ENCODE peak calls at places on chromosomes 3 and 15, in nine cellular contexts. U is astrocyte of the spinal cord; V is psoas muscle; C is upper lobe of right lung; Z is Peyer's patch; L is HCT116; R is CD8-positive, alpha-beta T cell; Q is cardiac muscle cell; I is AG09309. J is an unnamed sample.
A peak's percentile ranks its signal among the peaks of the same experiment; 100 is the strongest.

GRCh38 chr3:82259994-82260393 is 498.5 kb upstream of the GBE1 start:
- DNase-seq in U (no peak), V (no peak), C (no peak), Z (no peak), L (no peak), R (no peak), Q (no peak), I (no peak), J (no peak)

GRCh38 chr3:127546970-127547733 is 43.4 kb downstream of the TPRA1 start:
- DNase-seq in U (no peak), V (no peak), C (peak; percentile 63), Z (no peak), L (no peak), R (no peak), Q (peak; percentile 70), I (no peak), J (no peak)

GRCh38 chr3:3552741-3553140 is 246.5 kb upstream of the LRRN1 start:
- DNase-seq in U (peak; percentile 68), V (no peak), C (no peak), Z (no peak), L (no peak), R (no peak), Q (no peak), I (no peak), J (no peak)

GRCh38 chr3:72288955-72289707 is 504.2 kb upstream of the PROK2 start:
- DNase-seq in U (peak; percentile 78), V (no peak), C (peak; percentile 77), Z (no peak), L (no peak), R (peak; percentile 16), Q (peak; percentile 52), I (peak; percentile 47), J (no peak)

GRCh38 chr15:38687340-38687739 is 122.7 kb upstream of the RASGRP1 start:
- DNase-seq in U (no peak), V (no peak), C (no peak), Z (no peak), L (no peak), R (no peak), Q (no peak), I (no peak), J (peak; percentile 53)

GRCh38 chr3:127408022-127408683 is 120.3 kb upstream of the PRR20G start:
- DNase-seq in U (no peak), V (no peak), C (no peak), Z (peak; percentile 32), L (no peak), R (no peak), Q (no peak), I (no peak), J (no peak)

GRCh38 chr3:98521897-98522537 is 685 bp downstream of the CLDND1 start:
- DNase-seq in U (peak; percentile 78), V (peak; percentile 52), C (no peak), Z (peak; percentile 52), L (peak; percentile 42), R (peak; percentile 57), Q (peak; percentile 74), I (peak; percentile 23), J (peak; percentile 73)

GRCh38 chr3:16151109-16151508 is 23.4 kb upstream of the GALNT15 start:
- DNase-seq in U (peak; percentile 86), V (peak; percentile 94), C (no peak), Z (no peak), L (no peak), R (no peak), Q (no peak), I (peak; percentile 67), J (peak; percentile 95)

GRCh38 chr3:69329897-69330296 is 56.0 kb downstream of the FRMD4B start:
- DNase-seq in U (peak; percentile 65), V (no peak), C (no peak), Z (no peak), L (no peak), R (no peak), Q (no peak), I (no peak), J (peak; percentile 2)

GRCh38 chr15:70902105-70902504 is 9.5 kb downstream of the LRRC49 start:
- DNase-seq in U (peak; percentile 88), V (no peak), C (no peak), Z (no peak), L (peak; percentile 28), R (no peak), Q (no peak), I (peak; percentile 57), J (peak; percentile 82)

GRCh38 chr15:29134239-29134638 is 135.4 kb downstream of the NSMCE3 start:
- DNase-seq in U (no peak), V (no peak), C (no peak), Z (peak; percentile 33), L (no peak), R (no peak), Q (no peak), I (no peak), J (no peak)

GRCh38 chr3:5304789-5305680 is 117.5 kb downstream of the EDEM1 start:
- DNase-seq in U (peak; percentile 57), V (no peak), C (no peak), Z (peak; percentile 51), L (peak; percentile 31), R (no peak), Q (peak; percentile 67), I (no peak), J (peak; percentile 56)

GRCh38 chr3:5302661-5303060 is 115.2 kb downstream of the EDEM1 start:
- DNase-seq in U (no peak), V (no peak), C (no peak), Z (no peak), L (no peak), R (no peak), Q (no peak), I (no peak), J (no peak)

GRCh38 chr3:5309181-5309580 is 121.7 kb downstream of the EDEM1 start:
- DNase-seq in U (peak; percentile 57), V (no peak), C (no peak), Z (no peak), L (no peak), R (no peak), Q (no peak), I (no peak), J (no peak)

GRCh38 chr3:5304188-5304587 is 116.7 kb downstream of the EDEM1 start:
- DNase-seq in U (no peak), V (no peak), C (no peak), Z (no peak), L (no peak), R (no peak), Q (no peak), I (no peak), J (no peak)

GRCh38 chr3:5305681-5305983 is 118.1 kb downstream of the EDEM1 start:
- DNase-seq in U (no peak), V (no peak), C (no peak), Z (no peak), L (no peak), R (no peak), Q (no peak), I (no peak), J (no peak)
- TF ChIP-seq CTCF in U (no peak), V (no peak), C (peak; percentile 2), Z (no peak), L (no peak), R (no peak), Q (no peak), I (no peak), J (no peak)

GRCh38 chr15:48628832-48629231 is 16.7 kb downstream of the FBN1 start:
- DNase-seq in U (no peak), V (no peak), C (no peak), Z (no peak), L (no peak), R (no peak), Q (no peak), I (no peak), J (peak; percentile 44)

GRCh38 chr15:48630245-48630644 is 15.3 kb downstream of the FBN1 start:
- DNase-seq in U (no peak), V (no peak), C (no peak), Z (no peak), L (no peak), R (no peak), Q (no peak), I (no peak), J (no peak)

GRCh38 chr15:48624700-48625099 is 20.8 kb downstream of the FBN1 start:
- DNase-seq in U (no peak), V (no peak), C (no peak), Z (no peak), L (no peak), R (no peak), Q (no peak), I (no peak), J (no peak)

GRCh38 chr15:48625126-48625525 is 20.4 kb downstream of the FBN1 start:
- DNase-seq in U (peak; percentile 88), V (no peak), C (no peak), Z (no peak), L (no peak), R (no peak), Q (no peak), I (no peak), J (no peak)

GRCh38 chr15:48627260-48627969 is 18.1 kb downstream of the FBN1 start:
- DNase-seq in U (peak; percentile 53), V (no peak), C (no peak), Z (no peak), L (no peak), R (no peak), Q (no peak), I (no peak), J (peak; percentile 90)
- H3K4me3 ChIP-seq in U (no peak overlapping the region), V (peak overlapping the region; percentile 29), C (no peak overlapping the region), Z (no peak overlapping the region), L (no peak overlapping the region), R (no peak overlapping the region), Q (no peak overlapping the region), I (no peak overlapping the region), J (no peak overlapping the region)

DNA sequence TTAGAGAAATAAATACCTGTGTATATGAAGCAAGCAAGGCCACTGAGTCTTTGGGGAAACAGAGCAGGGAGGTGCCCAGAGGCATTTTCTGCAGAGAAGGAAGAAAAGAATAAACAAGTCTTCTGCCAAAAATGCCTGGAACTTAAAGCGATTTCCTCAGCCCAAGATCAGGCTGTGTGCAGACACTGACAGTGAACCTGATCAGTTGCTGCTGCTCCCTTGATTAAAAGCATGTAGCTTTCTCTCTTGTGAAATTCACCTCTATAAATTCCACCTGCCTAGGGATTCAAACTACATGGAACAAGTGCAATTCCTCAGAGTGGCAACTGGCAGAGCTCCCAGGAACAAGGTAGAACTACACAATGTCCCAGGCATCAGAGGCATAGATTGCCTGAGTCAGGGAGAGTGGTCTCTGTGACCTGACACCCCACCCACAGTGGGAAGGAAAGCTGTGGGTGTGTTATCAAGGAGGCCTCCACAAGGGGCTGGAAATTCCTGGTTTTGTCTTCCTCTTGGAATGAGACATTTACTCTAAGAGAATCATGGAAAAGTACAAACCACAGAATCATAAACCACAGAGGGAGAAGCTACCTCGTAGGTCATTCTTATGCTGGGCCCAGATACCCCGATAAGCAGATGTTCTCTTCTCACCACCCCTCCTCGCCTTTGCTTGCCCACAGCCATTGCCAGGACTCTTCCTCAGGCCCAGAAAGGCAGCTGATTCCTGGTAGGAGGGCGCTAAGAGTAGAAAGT is 1.8 kb upstream of the ZBTB38 start:
- DNase-seq in U (peak; percentile 95), V (no peak), C (peak; percentile 70), Z (no peak), L (peak; percentile 33), R (no peak), Q (peak; percentile 11), I (peak; percentile 90), J (peak; percentile 98)
- TF ChIP-seq CTCF in U (no peak), V (no peak), C (no peak), Z (peak; percentile 21), L (no peak), R (no peak), Q (peak; percentile 23), I (no peak), J (peak; percentile 35)

DNA sequence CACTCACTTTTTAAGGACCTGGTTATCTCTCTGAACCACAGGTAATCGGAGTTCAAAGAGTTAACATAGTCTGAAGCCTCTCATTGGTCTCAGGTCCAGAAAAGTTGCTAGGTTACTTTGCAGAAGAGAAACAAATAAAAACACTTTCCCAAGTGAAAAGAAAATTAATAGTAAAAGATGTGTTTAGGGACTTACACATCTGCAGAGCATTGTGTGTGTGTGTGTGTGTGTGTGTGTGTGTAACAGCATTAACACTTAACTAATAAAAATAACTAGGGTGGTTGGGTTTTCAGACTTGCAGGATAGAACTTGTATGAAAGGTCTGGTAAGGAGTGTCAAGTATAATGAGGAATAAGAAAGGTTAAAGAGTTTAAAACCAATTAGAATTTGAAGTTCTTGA is 976 bp downstream of the MASP1 start:
- DNase-seq in U (no peak), V (no peak), C (no peak), Z (no peak), L (no peak), R (no peak), Q (no peak), I (no peak), J (no peak)
- H3K4me3 ChIP-seq in U (no peak overlapping the region), V (no peak overlapping the region), C (peak overlapping the region; percentile 9), Z (no peak overlapping the region), L (no peak overlapping the region), R (no peak overlapping the region), Q (peak overlapping the region; percentile 63), I (peak overlapping the region; percentile 76), J (no peak overlapping the region)

J was measured in fibroblast of mammary gland.